ENCODE peak calls at places on chromosomes 6 and 20, in nine cellular contexts. Y is T-helper 9 cell; H is mesothelial cell of epicardium; E is stimulated activated effector memory CD8-positive, alpha-beta T cell treated with anti-CD3 and anti-CD28 coated beads, Interleukin-12 subunit alpha, Interleukin-12 subunit beta, amount 100 ng/mL, for 72 hours; C is NCI-H69; Z is neural progenitor cell; V is activated CD4-positive, alpha-beta memory T cell treated with anti-CD3 and anti-CD28 coated beads for 36 hours; A is OCI-M1; N is endodermal cell. B is an unnamed sample.

GRCh38 chr6:109071125-109071917 is 23.3 kb downstream of the SESN1 start:
- DNase-seq in A (no peak), Z (no peak), Y (no peak), C (peak), E (no peak), H (no peak), N (no peak), V (no peak), B (no peak)

GRCh38 chr20:54938707-54939106 is 463.3 kb downstream of the DOK5 start:
- DNase-seq in E (no peak), A (no peak), Y (no peak), N (no peak), H (no peak), Z (no peak), C (peak), V (no peak), B (no peak)

GRCh38 chr20:58102744-58103516 is 125.5 kb downstream of the ANKRD60 start:
- DNase-seq in H (no peak), E (peak), V (peak), Y (no peak), A (no peak), N (no peak), C (no peak), Z (no peak), B (no peak)

GRCh38 chr20:50957276-50957675 is 1.1 kb downstream of the DPM1 start:
- DNase-seq in C (no peak), V (no peak), N (no peak), A (peak), E (peak), Y (no peak), Z (no peak), H (no peak), B (no peak)

GRCh38 chr20:48453477-48454093 is 374.2 kb downstream of the PREX1 start:
- DNase-seq in V (no peak), H (no peak), N (no peak), Z (no peak), E (no peak), A (no peak), Y (no peak), C (no peak), B (no peak)

GRCh38 chr6:170291271-170292110 is 613 bp upstream of the DLL1 start:
- DNase-seq in H (no peak), V (peak), A (no peak), N (peak), C (peak), Y (no peak), Z (peak), E (peak), B (peak)

GRCh38 chr6:14754636-14755513 is 491.0 kb upstream of the JARID2 start:
- DNase-seq in Z (no peak), N (no peak), Y (peak), V (peak), E (peak), A (no peak), C (no peak), H (no peak), B (no peak)

GRCh38 chr6:111586554-111586953 is 19.1 kb downstream of the TRAF3IP2 start:
- DNase-seq in H (no peak), Y (no peak), Z (no peak), E (no peak), C (peak), N (no peak), V (no peak), A (no peak), B (no peak)

GRCh38 chr6:28172006-28172405 is 30.3 kb downstream of the ZKSCAN8 start:
- DNase-seq in Y (no peak), Z (no peak), C (no peak), H (no peak), N (no peak), A (no peak), V (no peak), E (no peak), B (no peak)

GRCh38 chr20:16381444-16381843 is 191.8 kb downstream of the KIF16B start:
- DNase-seq in V (no peak), Z (no peak), H (no peak), A (no peak), C (no peak), Y (no peak), E (no peak), N (no peak), B (no peak)

GRCh38 chr20:63740070-63740500 is 509 bp downstream of the SLC2A4RG start:
- DNase-seq in V (peak), Y (peak), Z (peak), A (peak), C (peak), N (no peak), E (no peak), H (no peak), B (peak)

GRCh38 chr6:110628330-110628729 is 151.9 kb upstream of the SLC22A16 start:
- DNase-seq in V (no peak), Y (no peak), E (no peak), H (no peak), Z (no peak), N (no peak), C (no peak), A (no peak), B (no peak)

GRCh38 chr20:39911497-39911896 is 777.5 kb downstream of the MAFB start:
- DNase-seq in A (no peak), Y (no peak), N (no peak), E (no peak), Z (no peak), V (no peak), H (no peak), C (no peak), B (no peak)

GRCh38 chr6:124987291-124987690 is 25.1 kb downstream of the RNF217 start:
- DNase-seq in H (no peak), N (no peak), Y (no peak), E (no peak), Z (no peak), C (no peak), A (no peak), V (no peak), B (no peak)

GRCh38 chr6:109165392-109165964 is 70.2 kb downstream of the CEP57L1 start:
- DNase-seq in Z (peak), V (no peak), Y (no peak), E (no peak), C (peak), H (no peak), A (peak), N (peak), B (no peak)

GRCh38 chr6:3644613-3645012 is 106.9 kb downstream of the PXDC1 start:
- DNase-seq in C (peak), Y (no peak), A (no peak), E (no peak), N (no peak), Z (no peak), V (no peak), H (no peak), B (no peak)

GRCh38 chr20:41165001-41165882 is 27.9 kb downstream of the PLCG1 start:
- DNase-seq in C (no peak), H (no peak), Z (no peak), E (no peak), A (no peak), Y (no peak), V (no peak), N (no peak), B (no peak)

GRCh38 chr6:19465760-19466159 is 371.4 kb upstream of the ID4 start:
- DNase-seq in E (no peak), A (no peak), C (peak), V (no peak), H (no peak), Z (no peak), Y (no peak), N (no peak), B (no peak)

GRCh38 chr20:49115565-49115964 is 69.5 kb downstream of the CSE1L start:
- DNase-seq in V (no peak), N (no peak), C (no peak), A (no peak), H (no peak), Y (no peak), Z (no peak), E (no peak), B (no peak)

GRCh38 chr6:34657307-34657978 is 39.1 kb downstream of the ILRUN start:
- DNase-seq in E (no peak), V (peak), H (no peak), N (no peak), Z (no peak), A (peak), Y (no peak), C (peak), B (peak)

GRCh38 chr20:49659096-49659495 is 54.6 kb downstream of the B4GALT5 start:
- DNase-seq in Z (peak), Y (no peak), H (no peak), N (no peak), V (no peak), A (no peak), C (peak), E (no peak), B (no peak)

GRCh38 chr6:49906511-49906910 is 40.2 kb upstream of the CRISP1 start:
- DNase-seq in A (no peak), Y (no peak), N (no peak), Z (no peak), C (peak), H (no peak), E (no peak), V (no peak), B (no peak)

GRCh38 chr6:11425431-11425871 is 112.1 kb upstream of the TMEM170B start:
- DNase-seq in Z (peak), H (no peak), N (no peak), Y (no peak), V (no peak), A (no peak), C (no peak), E (no peak), B (no peak)

GRCh38 chr6:21738180-21739094 is 144.9 kb downstream of the SOX4 start:
- DNase-seq in Z (no peak), H (no peak), E (no peak), C (peak), V (no peak), N (no peak), Y (no peak), A (no peak), B (no peak)

GRCh38 chr20:47020231-47020630 is 125.6 kb downstream of the EYA2 start:
- DNase-seq in C (no peak), Y (no peak), V (no peak), A (peak), Z (no peak), N (no peak), H (no peak), E (no peak), B (no peak)

GRCh38 chr6:12957321-12958051 is 240.9 kb downstream of the PHACTR1 start:
- DNase-seq in H (no peak), N (peak), V (peak), A (peak), Y (no peak), Z (peak), C (peak), E (peak), B (peak)

GRCh38 chr6:105667061-105667460 is 264.2 kb upstream of the PREP start:
- DNase-seq in C (no peak), H (no peak), V (no peak), Z (no peak), Y (no peak), E (no peak), A (no peak), N (no peak), B (no peak)

GRCh38 chr6:100176321-100176950 is 182.4 kb upstream of the MCHR2 start:
- DNase-seq in A (peak), H (no peak), V (no peak), C (peak), Y (no peak), N (peak), Z (peak), E (no peak), B (no peak)

GRCh38 chr6:125986956-125987617 is 747 bp downstream of the TRMT11 start:
- DNase-seq in H (no peak), Z (no peak), C (peak), Y (no peak), V (no peak), N (no peak), E (no peak), A (peak), B (no peak)

GRCh38 chr6:12718025-12718424 is 1.5 kb downstream of the PHACTR1 start:
- DNase-seq in E (no peak), V (no peak), H (no peak), A (no peak), Y (no peak), N (no peak), C (no peak), Z (no peak), B (no peak)

GRCh38 chr6:128605961-128606360 is 85.6 kb upstream of the PTPRK start:
- DNase-seq in C (no peak), A (no peak), H (no peak), N (no peak), Y (no peak), V (no peak), Z (no peak), E (no peak), B (no peak)

GRCh38 chr20:23141450-23142161 is 55.5 kb upstream of the CD93 start:
- DNase-seq in N (no peak), V (no peak), H (no peak), C (no peak), Y (no peak), Z (no peak), A (no peak), E (no peak), B (no peak)

GRCh38 chr20:44768256-44768655 is 22.6 kb downstream of the KCNK15 start:
- DNase-seq in H (no peak), Z (no peak), V (no peak), E (no peak), A (no peak), Y (no peak), C (no peak), N (no peak), B (no peak)

GRCh38 chr6:97524846-97525245 is 241.8 kb upstream of the MMS22L start:
- DNase-seq in Z (peak), C (peak), E (no peak), N (peak), Y (no peak), V (no peak), H (no peak), A (no peak), B (no peak)

B was measured in upper lobe of left lung.